ENCODE peak calls at places on chromosomes 6 and 20, in six cellular contexts. Y is ovary, G is psoas muscle, D is brain microvascular endothelial cell, A is ascending aorta, L is GM23338. V is an unnamed sample.

GRCh38 chr6:52376763-52377162 is 14.8 kb downstream of the PAQR8 start:
- DNase-seq in A (no peak), D (no peak), G (no peak), L (no peak), Y (no peak), V (no peak)

GRCh38 chr20:17565164-17565845 is 4.6 kb upstream of the DSTN start:
- DNase-seq in A (no peak), G (no peak), Y (no peak), D (no peak), L (no peak), V (no peak)

GRCh38 chr6:85644374-85644762 is 1.7 kb upstream of the SYNCRIP start:
- DNase-seq in Y (no peak), L (no peak), G (no peak), D (no peak), A (no peak), V (no peak)

GRCh38 chr6:39901670-39902069 is 32.6 kb downstream of the MOCS1 start:
- DNase-seq in A (no peak), D (no peak), G (no peak), L (no peak), Y (no peak), V (no peak)

GRCh38 chr20:56460459-56460858 is 8.0 kb upstream of the RTF2 start:
- DNase-seq in G (no peak), A (no peak), D (no peak), L (no peak), Y (no peak), V (no peak)

GRCh38 chr6:12136905-12137304 is 124.8 kb downstream of the HIVEP1 start:
- DNase-seq in Y (no peak), L (no peak), D (no peak), G (no peak), A (no peak), V (no peak)

GRCh38 chr20:13525225-13525940 is 113.3 kb downstream of the TASP1 start:
- DNase-seq in Y (no peak), D (peak; percentile 93), L (no peak), A (no peak), G (no peak), V (peak; percentile 85)

GRCh38 chr6:132314432-132314831 is 86.8 kb downstream of the MOXD1 start:
- DNase-seq in D (no peak), A (no peak), G (no peak), Y (no peak), L (no peak), V (no peak)

GRCh38 chr6:25637946-25638345 is 14.1 kb upstream of the SCGN start:
- DNase-seq in Y (no peak), A (no peak), L (peak; percentile 76), D (no peak), G (no peak), V (no peak)

GRCh38 chr6:17042422-17043147 is 59.3 kb upstream of the STMND1 start:
- DNase-seq in D (peak; percentile 48), A (no peak), Y (no peak), G (no peak), L (peak; percentile 85), V (no peak)

GRCh38 chr6:27770724-27771123 is 141.5 kb downstream of the OR2B2 start:
- DNase-seq in G (no peak), A (no peak), D (no peak), L (peak; percentile 95), Y (no peak), V (no peak)
- H3K4me3 ChIP-seq in G (no peak overlapping the region), A (no peak overlapping the region), D (no peak overlapping the region), L (peak overlapping the region; percentile 48), Y (no peak overlapping the region), V (no peak overlapping the region)

GRCh38 chr6:8207191-8207868 is 105.0 kb upstream of the EEF1E1 start:
- DNase-seq in D (no peak), A (no peak), L (no peak), Y (no peak), G (no peak), V (no peak)
- TF ChIP-seq CTCF in D (no peak), A (no peak), L (no peak), Y (no peak), G (no peak), V (no peak)

DNA sequence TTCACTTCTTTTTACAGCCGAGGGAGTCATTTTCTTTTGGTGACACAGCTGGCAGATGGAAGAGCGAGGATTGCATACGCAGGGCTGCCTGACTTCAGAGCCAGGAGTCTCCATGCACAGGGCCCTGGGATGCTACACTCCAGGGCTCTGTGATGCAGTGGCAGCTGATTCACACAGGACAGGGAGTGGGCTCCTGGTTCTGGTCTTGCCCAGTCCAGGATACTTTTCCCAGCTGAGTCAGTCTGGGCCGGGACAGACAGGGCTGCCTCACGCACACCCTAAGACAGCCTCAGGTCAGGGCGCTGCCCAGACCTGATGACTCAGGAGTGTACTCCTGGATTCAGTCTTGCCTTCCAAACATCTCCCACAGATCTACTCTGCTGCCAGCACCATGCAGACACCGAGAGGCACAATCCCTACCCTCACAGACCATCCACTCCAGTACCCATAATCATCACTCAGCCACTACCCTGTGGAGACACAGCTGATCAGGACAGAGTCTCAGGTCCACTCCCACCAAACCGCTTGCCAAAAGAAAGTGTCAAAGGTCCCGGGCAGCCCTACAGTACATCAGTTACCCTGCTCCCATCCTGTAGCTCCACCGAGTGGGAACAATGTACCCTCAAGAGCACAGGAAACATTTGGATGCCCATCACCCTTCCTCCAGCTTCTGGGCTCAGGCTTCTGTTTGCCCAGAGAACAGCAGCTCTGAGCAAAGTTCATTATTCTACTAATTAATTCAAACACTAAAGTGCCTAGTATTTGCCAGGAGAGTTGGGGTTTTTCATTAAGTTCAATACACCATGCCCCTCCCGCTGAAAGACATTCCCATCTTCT is 11.5 kb downstream of the SDC4 start:
- DNase-seq in Y (no peak), L (no peak), A (peak; percentile 76), G (peak; percentile 73), D (peak; percentile 91), V (peak; percentile 68)
- H3K27ac ChIP-seq in Y (no peak overlapping the region), L (peak overlapping the region; percentile 63), A (peak overlapping the region; percentile 93), G (peak overlapping the region; percentile 94), D (peak overlapping the region; percentile 90), V (peak overlapping the region; percentile 98)

DNA sequence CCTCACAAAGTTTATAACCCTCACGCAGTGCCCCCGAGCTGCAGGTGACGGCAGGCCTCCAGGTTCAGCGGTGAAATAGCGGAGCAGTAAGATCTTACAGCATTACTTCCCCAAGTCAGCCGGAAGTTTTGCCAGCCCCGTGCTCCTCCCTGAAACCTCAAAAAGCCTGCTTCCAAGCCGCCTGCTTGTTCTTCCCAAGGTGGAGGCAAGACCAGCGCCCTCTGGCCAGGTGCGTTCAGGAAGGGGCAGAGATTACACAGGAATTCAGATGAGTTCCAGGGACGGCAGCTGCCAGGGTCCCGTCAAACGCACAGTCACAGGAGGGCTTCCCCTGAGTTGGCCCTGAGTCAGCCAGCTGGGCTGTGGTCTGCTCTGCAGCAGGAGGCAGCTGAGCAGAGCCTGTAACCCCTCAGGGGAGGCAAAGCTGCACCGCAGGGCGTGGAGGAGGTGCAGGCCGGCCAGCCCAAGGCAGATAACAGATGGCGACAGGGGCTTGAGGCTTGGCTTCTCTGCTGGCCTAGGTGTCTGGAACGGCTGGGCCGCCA is 124.1 kb upstream of the RPS6KA2 start:
- DNase-seq in A (no peak), L (peak; percentile 56), D (peak; percentile 6), G (no peak), Y (no peak), V (no peak)
- H3K4me3 ChIP-seq in A (no peak overlapping the region), L (no peak overlapping the region), D (no peak overlapping the region), G (no peak overlapping the region), Y (no peak overlapping the region), V (no peak overlapping the region)

GRCh38 chr6:137829641-137830083 is 37.4 kb upstream of the TNFAIP3 start:
- DNase-seq in D (no peak), G (no peak), L (no peak), Y (no peak), A (no peak), V (no peak)
- TF ChIP-seq CTCF in D (no peak), G (no peak), L (no peak), Y (no peak), A (no peak), V (no peak)

GRCh38 chr20:6766433-6766832 is 1.1 kb upstream of the BMP2 start:
- DNase-seq in D (no peak), Y (no peak), A (no peak), G (no peak), L (no peak), V (no peak)

GRCh38 chr20:6765469-6766058 is 1.9 kb upstream of the BMP2 start:
- DNase-seq in A (no peak), L (peak; percentile 59), Y (no peak), G (no peak), D (peak; percentile 27), V (peak; percentile 34)

GRCh38 chr20:6767536-6768227 is at the start of gene BMP2:
- DNase-seq in A (no peak), L (peak; percentile 61), G (peak; percentile 60), Y (peak; percentile 50), D (peak; percentile 16), V (no peak)

GRCh38 chr20:6768228-6769185 is 1.0 kb downstream of the BMP2 start:
- DNase-seq in Y (peak; percentile 36), G (peak; percentile 41), L (peak; percentile 46), D (peak; percentile 16), A (no peak), V (no peak)

GRCh38 chr20:6767166-6767535 is 335 bp upstream of the BMP2 start:
- DNase-seq in D (no peak), A (no peak), L (peak; percentile 51), G (no peak), Y (no peak), V (no peak)
- H3K27ac ChIP-seq in D (no peak overlapping the region), A (peak overlapping the region; percentile 52), L (no peak overlapping the region), G (peak overlapping the region; percentile 48), Y (no peak overlapping the region), V (no peak overlapping the region)

GRCh38 chr20:51545515-51545914 is 3.0 kb upstream of the NFATC2 start:
- DNase-seq in D (no peak), Y (no peak), L (no peak), A (no peak), G (no peak), V (no peak)

GRCh38 chr20:51542033-51542893 is at the start of gene NFATC2:
- DNase-seq in D (no peak), G (peak; percentile 47), L (peak; percentile 69), Y (peak; percentile 45), A (no peak), V (no peak)

GRCh38 chr20:51540585-51540984 is 1.9 kb downstream of the NFATC2 start:
- DNase-seq in Y (no peak), D (no peak), L (no peak), G (no peak), A (no peak), V (no peak)

GRCh38 chr20:51542894-51543788 is 622 bp upstream of the NFATC2 start:
- DNase-seq in D (no peak), Y (no peak), L (no peak), A (no peak), G (no peak), V (no peak)

DNA sequence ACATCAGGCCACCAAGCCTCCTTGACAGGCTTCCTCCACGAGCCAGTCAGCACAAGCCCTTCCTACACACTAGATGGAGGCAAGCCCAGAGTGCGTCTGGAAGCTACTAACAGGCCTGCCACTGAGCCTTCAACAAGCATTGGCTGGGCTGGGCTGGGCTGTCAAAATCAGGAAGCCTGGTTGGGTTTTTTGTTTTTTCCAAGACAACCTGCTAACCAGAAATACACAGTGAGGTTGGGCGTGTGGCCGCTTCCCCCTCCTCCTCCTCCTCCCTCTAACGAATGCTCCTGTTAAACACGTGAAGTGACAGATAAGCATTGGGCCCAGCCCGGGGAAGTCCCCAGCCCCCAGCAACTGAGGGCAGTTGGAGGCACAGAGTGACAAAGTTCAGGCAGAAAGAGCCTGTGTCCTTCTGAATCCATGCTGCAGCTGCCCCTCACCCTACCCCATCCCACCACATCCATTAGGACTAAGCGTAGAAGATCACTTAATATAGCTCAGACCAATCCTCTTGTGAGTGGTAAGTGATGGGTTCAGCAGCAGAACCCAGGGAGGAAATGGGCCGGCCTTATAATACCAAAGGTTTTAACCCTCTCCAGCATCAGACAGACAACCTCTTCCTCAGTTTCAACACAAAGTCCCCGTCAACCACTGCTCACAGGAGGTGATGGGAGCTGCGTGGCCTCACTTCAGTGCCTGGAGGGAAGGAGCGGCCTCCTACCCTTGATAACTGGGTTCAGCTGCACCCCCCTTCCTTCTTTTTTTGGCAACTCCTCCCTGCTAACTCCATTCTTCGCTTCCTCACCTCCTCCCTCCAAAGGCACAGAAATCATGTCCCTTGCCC is 1.1 kb downstream of the NFATC2 start:
- DNase-seq in D (peak; percentile 49), A (peak; percentile 73), Y (peak; percentile 61), L (peak; percentile 29), G (peak; percentile 58), V (no peak)
- H3K4me3 ChIP-seq in D (no peak overlapping the region), A (no peak overlapping the region), Y (no peak overlapping the region), L (peak overlapping the region; percentile 69), G (peak overlapping the region; percentile 75), V (no peak overlapping the region)